ENCODE peak calls at places on chromosomes 5 and 9, in four cellular contexts. One of them, this sample, is unnamed.

GRCh38 chr9:6024035-6024554 is 8.7 kb upstream of the RANBP6 start:
- DNase-seq in RWPE1: no peak
- DNase-seq in upper lobe of left lung: no peak
- DNase-seq in astrocyte of the spinal cord: no peak
- DNase-seq in this sample: no peak

GRCh38 chr5:173689713-173690360 is 73.4 kb upstream of the BOD1 start:
- DNase-seq in upper lobe of left lung: no peak
- DNase-seq in astrocyte of the spinal cord: no peak
- DNase-seq in RWPE1: no peak
- DNase-seq in this sample: no peak

GRCh38 chr9:127132921-127133647 is 10.6 kb upstream of the ANGPTL2 start:
- DNase-seq in RWPE1: no peak
- DNase-seq in upper lobe of left lung: peak; percentile 67
- DNase-seq in astrocyte of the spinal cord: peak; percentile 58
- DNase-seq in this sample: no peak

GRCh38 chr5:140336388-140336787 is 10.0 kb downstream of the HBEGF start:
- DNase-seq in astrocyte of the spinal cord: no peak
- DNase-seq in upper lobe of left lung: no peak
- DNase-seq in RWPE1: no peak
- DNase-seq in this sample: no peak

GRCh38 chr5:73007051-73007450 is 51.2 kb downstream of the FCHO2 start:
- DNase-seq in astrocyte of the spinal cord: no peak
- DNase-seq in RWPE1: no peak
- DNase-seq in upper lobe of left lung: no peak
- DNase-seq in this sample: no peak

GRCh38 chr5:155460501-155460931 is 447.0 kb downstream of the KIF4B start:
- DNase-seq in RWPE1: no peak
- DNase-seq in upper lobe of left lung: no peak
- DNase-seq in astrocyte of the spinal cord: no peak
- DNase-seq in this sample: no peak

GRCh38 chr9:33097192-33097591 is 20.7 kb upstream of the SMU1 start:
- DNase-seq in RWPE1: no peak
- DNase-seq in upper lobe of left lung: no peak
- DNase-seq in astrocyte of the spinal cord: no peak
- DNase-seq in this sample: no peak

GRCh38 chr5:167769846-167770420 is 521.5 kb upstream of the WWC1 start:
- DNase-seq in RWPE1: no peak
- DNase-seq in upper lobe of left lung: no peak
- DNase-seq in astrocyte of the spinal cord: no peak
- DNase-seq in this sample: no peak

GRCh38 chr5:24428345-24428744 is 216.4 kb downstream of the CDH10 start:
- DNase-seq in RWPE1: peak; percentile 37
- DNase-seq in astrocyte of the spinal cord: no peak
- DNase-seq in upper lobe of left lung: no peak
- DNase-seq in this sample: no peak

GRCh38 chr5:757931-758697 is 26.4 kb downstream of the ZDHHC11B start:
- DNase-seq in astrocyte of the spinal cord: no peak
- DNase-seq in upper lobe of left lung: peak; percentile 47
- DNase-seq in RWPE1: no peak
- DNase-seq in this sample: no peak

GRCh38 chr9:124257865-124258764 is at the start of gene NEK6:
- DNase-seq in upper lobe of left lung: no peak
- DNase-seq in astrocyte of the spinal cord: no peak
- DNase-seq in RWPE1: no peak
- DNase-seq in this sample: peak; percentile 56

GRCh38 chr9:126856326-126856877 is 4.0 kb upstream of the ZBTB34 start:
- DNase-seq in RWPE1: no peak
- DNase-seq in astrocyte of the spinal cord: no peak
- DNase-seq in upper lobe of left lung: no peak
- DNase-seq in this sample: no peak

DNA sequence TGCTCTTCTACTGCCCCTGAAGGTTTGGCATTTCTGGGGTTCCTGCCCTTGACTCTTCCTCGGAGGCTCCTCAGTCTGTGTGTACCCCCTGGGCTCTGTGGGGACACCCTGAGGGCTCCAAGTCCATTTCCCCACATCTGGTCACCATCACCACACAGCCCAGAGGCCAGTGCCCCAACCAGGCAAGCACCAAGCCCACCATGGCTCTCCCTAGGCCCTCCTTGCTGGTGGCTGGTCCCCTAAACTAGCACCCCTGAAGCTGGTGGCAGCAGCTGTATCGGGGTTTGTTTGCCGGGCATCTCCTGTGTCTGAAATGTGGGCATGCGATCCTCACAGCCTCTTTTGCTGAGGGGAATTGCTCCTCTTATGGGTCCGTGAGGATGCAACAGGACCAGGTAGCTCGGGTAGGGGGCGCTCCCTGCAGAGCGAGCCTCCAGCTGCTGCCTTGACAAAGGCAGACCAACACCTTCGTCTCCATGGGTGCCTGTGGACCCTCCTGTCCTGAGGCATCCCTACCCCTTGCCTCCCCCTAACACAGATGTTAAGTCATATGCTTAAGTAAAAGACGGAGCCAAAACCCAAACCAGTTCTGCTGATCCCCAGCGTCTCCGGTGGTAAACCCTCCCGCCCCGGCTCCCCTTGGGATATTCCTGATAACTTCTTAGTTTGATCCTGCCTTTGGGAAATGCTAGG is 138.9 kb upstream of the IRX4 start:
- DNase-seq in RWPE1: no peak
- DNase-seq in upper lobe of left lung: no peak
- DNase-seq in astrocyte of the spinal cord: no peak
- DNase-seq in this sample: no peak
- TF ChIP-seq CTCF in RWPE1: no peak
- TF ChIP-seq CTCF in upper lobe of left lung: no peak
- TF ChIP-seq CTCF in astrocyte of the spinal cord: no peak
- TF ChIP-seq CTCF in this sample: no peak

GRCh38 chr9:122186301-122186700 is 26.6 kb downstream of the MORN5 start:
- DNase-seq in upper lobe of left lung: no peak
- DNase-seq in astrocyte of the spinal cord: no peak
- DNase-seq in RWPE1: no peak
- DNase-seq in this sample: no peak
- TF ChIP-seq CTCF in upper lobe of left lung: no peak
- TF ChIP-seq CTCF in astrocyte of the spinal cord: no peak
- TF ChIP-seq CTCF in RWPE1: no peak
- TF ChIP-seq CTCF in this sample: no peak

GRCh38 chr5:35758151-35758724 is 98.5 kb upstream of the IL7R start:
- DNase-seq in RWPE1: no peak
- DNase-seq in upper lobe of left lung: no peak
- DNase-seq in astrocyte of the spinal cord: no peak
- DNase-seq in this sample: no peak

GRCh38 chr5:35762368-35762767 is 94.3 kb upstream of the IL7R start:
- DNase-seq in RWPE1: no peak
- DNase-seq in upper lobe of left lung: no peak
- DNase-seq in astrocyte of the spinal cord: no peak
- DNase-seq in this sample: no peak

DNA sequence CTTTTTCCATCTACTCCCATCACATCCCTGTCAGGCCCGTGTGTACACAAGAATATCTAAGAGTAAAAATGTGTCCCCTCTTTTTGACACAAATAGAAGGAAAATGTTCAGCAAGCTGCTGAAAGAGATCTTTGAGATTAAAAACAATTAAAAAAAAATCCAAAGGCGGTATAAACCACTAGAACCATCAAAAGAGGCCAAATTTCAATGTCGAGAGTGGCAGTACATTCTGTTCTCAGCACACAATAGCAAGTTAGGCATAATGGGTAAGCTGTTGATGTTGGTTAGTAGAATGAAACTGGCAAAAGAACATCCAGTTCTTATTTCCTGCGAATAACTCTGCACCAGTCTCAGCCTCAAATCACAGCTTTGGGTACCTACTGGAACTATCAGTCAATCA is 95.2 kb upstream of the IL7R start:
- DNase-seq in RWPE1: no peak
- DNase-seq in upper lobe of left lung: no peak
- DNase-seq in astrocyte of the spinal cord: no peak
- DNase-seq in this sample: no peak
- TF ChIP-seq CTCF in RWPE1: no peak
- TF ChIP-seq CTCF in upper lobe of left lung: no peak
- TF ChIP-seq CTCF in astrocyte of the spinal cord: no peak
- TF ChIP-seq CTCF in this sample: no peak

DNA sequence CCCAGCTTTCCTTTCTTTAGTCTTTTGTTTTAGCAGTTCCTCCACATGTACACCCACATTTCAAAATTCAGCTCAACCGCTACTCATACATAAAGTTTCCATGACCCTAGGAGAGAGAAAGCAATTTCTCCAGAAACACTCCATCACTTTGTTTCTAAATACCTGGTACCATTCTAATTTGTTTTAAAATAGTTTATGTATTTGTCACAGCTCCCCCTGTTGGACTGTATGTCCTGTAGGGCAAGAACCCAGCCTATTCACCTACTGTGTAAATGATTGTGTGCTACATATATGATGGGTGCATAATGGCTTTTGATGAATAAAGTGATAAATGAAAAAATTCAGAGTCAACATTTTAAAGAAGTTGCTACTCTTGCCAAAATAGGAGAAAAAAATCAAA is 139.1 kb downstream of the COX7C start:
- DNase-seq in astrocyte of the spinal cord: no peak
- DNase-seq in upper lobe of left lung: no peak
- DNase-seq in RWPE1: no peak
- DNase-seq in this sample: no peak
- TF ChIP-seq CTCF in astrocyte of the spinal cord: no peak
- TF ChIP-seq CTCF in upper lobe of left lung: no peak
- TF ChIP-seq CTCF in RWPE1: no peak
- TF ChIP-seq CTCF in this sample: no peak

GRCh38 chr5:90424245-90424644 is 14.7 kb upstream of the CETN3 start:
- DNase-seq in upper lobe of left lung: no peak
- DNase-seq in RWPE1: no peak
- DNase-seq in astrocyte of the spinal cord: no peak
- DNase-seq in this sample: no peak

GRCh38 chr5:90418214-90418613 is 8.7 kb upstream of the CETN3 start:
- DNase-seq in RWPE1: no peak
- DNase-seq in astrocyte of the spinal cord: no peak
- DNase-seq in upper lobe of left lung: no peak
- DNase-seq in this sample: no peak

DNA sequence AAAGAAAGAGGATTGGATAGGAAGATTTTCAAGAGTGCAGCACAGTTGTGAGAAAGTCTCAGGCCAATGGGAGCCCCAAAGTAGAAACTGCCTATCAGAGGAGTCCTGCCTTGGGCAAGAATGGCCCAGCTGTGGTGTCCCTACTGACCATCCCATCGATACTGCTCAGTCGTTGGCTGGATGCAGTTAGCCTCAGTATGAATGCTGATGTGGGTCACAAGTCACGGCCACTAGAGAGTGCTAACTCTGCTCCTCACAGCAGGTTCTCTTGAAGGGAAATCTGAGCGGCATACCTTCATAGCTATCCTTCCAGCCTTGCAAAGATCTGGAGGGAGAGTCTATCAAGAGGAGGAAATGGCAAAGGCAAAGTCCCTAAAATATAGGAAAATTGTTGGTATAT is 11.6 kb upstream of the CETN3 start:
- DNase-seq in upper lobe of left lung: peak; percentile 36
- DNase-seq in RWPE1: no peak
- DNase-seq in astrocyte of the spinal cord: no peak
- DNase-seq in this sample: no peak
- TF ChIP-seq CTCF in upper lobe of left lung: no peak
- TF ChIP-seq CTCF in RWPE1: peak; percentile 14
- TF ChIP-seq CTCF in astrocyte of the spinal cord: peak; percentile 21
- TF ChIP-seq CTCF in this sample: no peak

DNA sequence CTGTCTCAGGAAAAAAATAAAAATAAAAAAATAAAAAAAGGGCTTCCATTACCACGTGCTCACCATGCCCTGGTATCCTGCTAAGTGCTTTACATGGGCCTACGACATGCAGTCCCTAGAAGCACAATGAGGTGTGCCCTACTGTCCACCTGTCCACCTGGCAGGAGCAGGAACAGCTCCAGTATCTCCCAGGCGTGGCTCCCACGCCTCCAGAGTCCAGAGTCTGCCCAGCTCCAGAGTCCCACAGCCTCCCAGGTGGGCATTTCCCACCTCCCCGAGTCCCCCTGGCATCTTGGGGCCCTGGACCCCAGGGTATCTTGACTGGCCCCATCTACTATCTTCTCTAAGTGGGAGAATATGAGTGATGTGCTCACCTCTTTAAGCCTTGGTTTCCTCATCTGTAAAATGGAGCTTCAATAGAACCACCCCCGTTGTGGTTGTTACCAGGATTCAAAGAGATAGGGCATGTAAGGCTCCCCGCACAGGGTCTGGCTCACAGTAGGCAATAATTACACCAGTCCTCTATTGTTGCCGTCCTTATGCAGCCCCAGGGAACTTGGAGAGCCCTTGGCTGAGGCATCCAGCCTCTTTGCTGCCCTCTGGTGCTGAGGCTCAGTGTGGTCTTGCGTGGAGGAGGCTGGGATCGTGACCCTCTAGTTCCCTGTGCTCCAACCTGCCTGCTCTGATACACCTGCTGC is 8.9 kb downstream of the CXCL14 start:
- DNase-seq in RWPE1: peak; percentile 55
- DNase-seq in upper lobe of left lung: peak; percentile 48
- DNase-seq in astrocyte of the spinal cord: peak; percentile 17
- DNase-seq in this sample: no peak
- TF ChIP-seq CTCF in RWPE1: peak; percentile 54
- TF ChIP-seq CTCF in upper lobe of left lung: peak; percentile 13
- TF ChIP-seq CTCF in astrocyte of the spinal cord: peak; percentile 70
- TF ChIP-seq CTCF in this sample: no peak

GRCh38 chr9:89410709-89411111 is 87.2 kb downstream of the SEMA4D start:
- DNase-seq in RWPE1: peak; percentile 59
- DNase-seq in upper lobe of left lung: no peak
- DNase-seq in astrocyte of the spinal cord: no peak
- DNase-seq in this sample: no peak
- TF ChIP-seq CTCF in RWPE1: no peak
- TF ChIP-seq CTCF in upper lobe of left lung: no peak
- TF ChIP-seq CTCF in astrocyte of the spinal cord: no peak
- TF ChIP-seq CTCF in this sample: no peak

GRCh38 chr5:115372121-115372520 is 75.7 kb upstream of the CCDC112 start:
- DNase-seq in astrocyte of the spinal cord: no peak
- DNase-seq in RWPE1: no peak
- DNase-seq in upper lobe of left lung: no peak
- DNase-seq in this sample: no peak

GRCh38 chr5:115377468-115378217 is 81.2 kb upstream of the CCDC112 start:
- DNase-seq in upper lobe of left lung: no peak
- DNase-seq in RWPE1: peak; percentile 78
- DNase-seq in astrocyte of the spinal cord: peak; percentile 87
- DNase-seq in this sample: no peak

GRCh38 chr5:115375922-115376321 is 79.5 kb upstream of the CCDC112 start:
- DNase-seq in astrocyte of the spinal cord: no peak
- DNase-seq in upper lobe of left lung: peak; percentile 35
- DNase-seq in RWPE1: no peak
- DNase-seq in this sample: no peak

GRCh38 chr5:115378754-115379153 is 82.3 kb upstream of the CCDC112 start:
- DNase-seq in RWPE1: no peak
- DNase-seq in upper lobe of left lung: no peak
- DNase-seq in astrocyte of the spinal cord: no peak
- DNase-seq in this sample: no peak

DNA sequence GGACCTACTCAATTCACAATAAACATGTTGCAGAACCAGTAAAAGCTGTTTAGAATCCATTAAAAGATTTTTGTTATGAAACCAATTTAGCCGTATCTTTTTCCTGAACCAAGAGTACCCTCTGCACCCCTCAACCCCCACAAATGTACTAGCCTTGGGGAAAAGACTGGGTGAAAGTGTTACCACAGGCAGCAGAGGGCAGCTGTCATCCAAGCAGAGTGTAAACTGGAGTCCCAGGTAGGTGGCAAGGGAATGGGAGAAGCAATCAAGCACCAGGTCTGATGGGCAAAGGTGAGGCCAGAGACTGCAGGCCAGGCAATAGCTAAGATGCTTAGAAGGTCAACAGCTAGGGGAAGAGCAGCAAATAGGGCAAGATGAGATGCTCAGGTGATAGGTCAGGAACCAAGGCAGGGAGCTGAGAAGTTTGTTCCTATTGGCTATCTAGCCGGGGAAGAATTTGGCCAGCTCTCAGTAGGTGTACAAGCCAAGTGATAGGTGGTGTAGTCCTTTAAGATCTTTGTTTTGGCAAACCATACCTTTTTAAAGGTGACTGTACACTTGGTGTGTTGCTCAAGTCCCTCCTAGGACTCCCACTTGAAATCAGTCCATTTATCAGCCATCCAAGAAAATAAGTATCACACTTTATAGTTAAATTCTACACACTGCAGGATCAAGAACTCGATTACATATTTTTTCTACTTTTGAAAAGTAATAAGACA is 77.8 kb upstream of the CCDC112 start:
- DNase-seq in astrocyte of the spinal cord: no peak
- DNase-seq in upper lobe of left lung: peak; percentile 40
- DNase-seq in RWPE1: no peak
- DNase-seq in this sample: no peak
- TF ChIP-seq CTCF in astrocyte of the spinal cord: no peak
- TF ChIP-seq CTCF in upper lobe of left lung: no peak
- TF ChIP-seq CTCF in RWPE1: no peak
- TF ChIP-seq CTCF in this sample: no peak